ENCODE peak calls at places on chromosomes 6 and 20, in six cellular contexts. Y is BJ, I is WTC11, J is progenitor cell of endocrine pancreas, P is neural crest cell, L is transverse colon. K is an unnamed sample.

GRCh38 chr6:100346828-100347227 is 117.9 kb downstream of the SIM1 start:
- DNase-seq in Y (peak; percentile 67), I (no peak), J (no peak), P (no peak), L (no peak), K (no peak)

GRCh38 chr6:20202699-20203302 is 9.5 kb downstream of the MBOAT1 start:
- DNase-seq in Y (no peak), I (no peak), J (no peak), P (no peak), L (no peak), K (no peak)

GRCh38 chr6:125392682-125393081 is 90.9 kb upstream of the HDDC2 start:
- DNase-seq in Y (no peak), I (no peak), J (no peak), P (no peak), L (no peak), K (no peak)

GRCh38 chr6:79949235-79949634 is 1.9 kb upstream of the ELOVL4 start:
- DNase-seq in Y (no peak), I (peak; percentile 72), J (peak; percentile 20), P (peak; percentile 46), L (peak; percentile 64), K (no peak)

GRCh38 chr6:75098709-75099108 is 107.1 kb downstream of the COL12A1 start:
- DNase-seq in Y (peak; percentile 86), I (no peak), J (no peak), P (no peak), L (peak; percentile 47), K (peak; percentile 90)

GRCh38 chr6:79040083-79040482 is 38.0 kb downstream of the PHIP start:
- DNase-seq in Y (no peak), I (no peak), J (no peak), P (no peak), L (no peak), K (no peak)

GRCh38 chr6:166775180-166775922 is 148.3 kb upstream of the RPS6KA2 start:
- DNase-seq in Y (no peak), I (peak; percentile 54), J (peak; percentile 39), P (peak; percentile 50), L (peak; percentile 49), K (peak; percentile 30)

GRCh38 chr6:73180718-73181619 is 44.3 kb downstream of the KHDC1L start:
- DNase-seq in Y (peak; percentile 28), I (no peak), J (no peak), P (no peak), L (no peak), K (peak; percentile 66)

GRCh38 chr6:101386982-101387381 is 6.5 kb upstream of the GRIK2 start:
- DNase-seq in Y (no peak), I (no peak), J (no peak), P (no peak), L (no peak), K (no peak)

GRCh38 chr6:42702200-42702599 is 20.2 kb downstream of the PRPH2 start:
- DNase-seq in Y (peak; percentile 37), I (no peak), J (no peak), P (no peak), L (no peak), K (peak; percentile 38)

GRCh38 chr6:11296449-11297375 is 64.2 kb upstream of the NEDD9 start:
- DNase-seq in Y (no peak), I (no peak), J (no peak), P (no peak), L (peak; percentile 54), K (no peak)

GRCh38 chr6:90184334-90185298 is 112.0 kb downstream of the BACH2 start:
- DNase-seq in Y (no peak), I (no peak), J (no peak), P (no peak), L (no peak), K (no peak)
- TF ChIP-seq CTCF in Y (no peak), I (no peak), J (no peak), P (no peak), L (no peak), K (no peak)

GRCh38 chr6:29942275-29943052 is at the start of gene HLA-A:
- DNase-seq in Y (peak; percentile 81), I (peak; percentile 89), J (peak; percentile 77), P (peak; percentile 72), L (peak; percentile 96), K (peak; percentile 80)
- TF ChIP-seq CTCF in Y (no peak), I (no peak), J (no peak), P (no peak), L (no peak), K (no peak)

DNA sequence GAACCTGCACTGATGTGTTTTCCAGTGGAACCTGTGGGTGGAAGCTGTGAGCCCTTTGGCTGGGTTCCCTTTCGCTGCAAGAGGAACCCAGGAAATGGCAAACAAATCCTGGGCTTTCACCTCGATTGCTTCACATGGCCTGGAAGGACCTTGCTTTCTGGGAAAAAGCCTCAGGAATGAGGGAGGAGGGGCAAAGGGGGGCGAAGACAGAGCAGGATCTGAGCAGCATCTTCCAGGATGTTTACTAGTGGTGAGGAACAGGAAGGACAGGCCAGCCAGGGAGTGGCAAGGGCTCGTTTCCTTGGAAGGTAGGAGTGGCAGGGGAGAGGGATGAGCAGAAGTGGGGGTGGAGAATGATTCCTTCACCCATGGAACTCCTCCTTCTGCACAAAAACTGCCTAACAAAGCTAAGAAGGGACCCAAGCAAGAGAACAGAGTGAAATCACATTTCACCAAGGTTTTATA is 5.9 kb downstream of the SLC2A10 start:
- DNase-seq in Y (peak; percentile 66), I (peak; percentile 56), J (no peak), P (no peak), L (peak; percentile 49), K (peak; percentile 40)
- TF ChIP-seq CTCF in Y (peak; percentile 52), I (no peak), J (no peak), P (peak; percentile 21), L (peak; percentile 63), K (no peak)

DNA sequence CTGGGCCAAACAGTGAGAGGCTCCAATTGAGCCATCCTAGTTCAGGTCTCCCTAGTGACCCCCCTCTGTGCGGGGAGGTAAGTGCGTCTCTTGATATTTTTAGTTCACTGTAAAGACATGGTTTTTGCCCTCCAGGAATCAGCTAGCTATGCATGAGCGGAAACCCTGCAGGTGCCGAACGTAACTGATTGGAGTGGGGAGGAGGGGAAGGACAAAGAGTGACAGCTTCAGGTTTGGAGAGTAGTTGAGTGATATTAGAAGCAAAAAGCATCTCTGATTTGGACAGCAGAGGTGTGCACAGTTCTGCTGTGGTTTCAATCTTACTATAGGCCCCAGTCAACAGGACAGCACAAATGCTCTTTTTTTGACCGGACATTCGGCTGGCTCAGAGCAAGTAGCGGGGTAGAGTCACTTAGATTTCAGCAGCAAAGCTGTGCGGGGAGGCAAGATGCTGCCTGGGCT is 31.8 kb downstream of the TBC1D7 start:
- DNase-seq in Y (no peak), I (no peak), J (no peak), P (no peak), L (no peak), K (no peak)
- TF ChIP-seq CTCF in Y (no peak), I (no peak), J (no peak), P (no peak), L (no peak), K (no peak)

DNA sequence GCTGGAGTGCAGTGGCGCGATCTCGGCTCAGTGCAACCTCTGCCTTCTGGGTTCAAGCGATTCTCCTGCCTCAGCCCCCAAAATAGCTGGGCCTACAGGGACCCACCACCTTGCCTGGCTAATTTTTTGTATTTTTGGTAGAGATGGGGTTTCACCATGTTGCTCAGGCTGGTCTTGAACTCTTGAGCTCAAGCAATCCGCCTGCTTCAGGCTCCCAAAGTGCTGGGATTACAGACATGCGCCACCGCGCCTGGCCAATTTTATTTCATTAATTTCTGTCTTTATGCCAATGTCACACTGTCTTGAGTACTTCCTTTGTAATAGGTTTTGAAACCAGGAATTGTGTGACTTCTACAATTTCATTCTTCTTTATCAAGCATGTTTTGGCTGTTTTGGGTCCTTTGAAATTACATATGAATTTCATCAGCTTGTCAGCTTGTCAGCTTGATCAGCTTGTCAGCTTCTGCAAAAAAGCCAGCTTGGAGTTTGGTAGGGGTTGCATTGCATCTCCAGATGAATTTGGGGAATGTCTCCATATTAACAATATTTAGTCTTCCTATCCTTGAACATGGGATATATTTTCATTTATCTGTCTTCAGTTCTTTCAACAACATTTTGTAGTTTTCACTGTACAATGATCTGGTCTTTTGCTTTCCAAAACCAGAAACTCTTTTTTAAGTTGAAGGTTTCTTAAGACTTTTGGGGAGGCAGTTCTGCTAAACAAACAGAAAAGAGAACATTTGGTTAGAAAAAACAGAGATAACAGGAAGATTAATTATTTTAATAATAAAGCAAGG is 20.8 kb downstream of the ZFAND3 start:
- DNase-seq in Y (no peak), I (no peak), J (no peak), P (no peak), L (no peak), K (no peak)
- TF ChIP-seq CTCF in Y (no peak), I (no peak), J (no peak), P (no peak), L (no peak), K (no peak)

DNA sequence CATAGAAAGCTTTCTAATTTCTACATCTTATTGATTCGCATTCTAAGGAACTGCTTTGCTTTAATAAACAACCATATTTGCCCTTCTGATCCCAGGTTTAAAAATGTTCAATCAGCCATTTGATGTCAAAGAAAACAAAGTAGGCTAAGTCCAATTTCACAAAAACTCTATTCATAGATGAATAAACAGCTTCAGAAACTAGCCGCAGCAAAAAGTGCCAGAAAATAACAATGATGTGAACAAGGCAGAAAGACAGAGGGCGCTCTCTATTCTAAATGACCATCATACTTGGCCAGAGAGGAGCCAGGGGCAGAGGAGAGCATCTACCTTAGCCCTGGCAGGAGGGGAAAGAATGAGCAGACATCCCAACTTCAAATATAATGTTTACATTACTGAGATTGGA is 9.7 kb downstream of the CNKSR3 start:
- DNase-seq in Y (no peak), I (no peak), J (no peak), P (no peak), L (no peak), K (no peak)
- TF ChIP-seq CTCF in Y (peak; percentile 23), I (peak; percentile 40), J (peak; percentile 44), P (peak; percentile 48), L (peak; percentile 39), K (peak; percentile 44)

GRCh38 chr20:44716309-44717106 is 1.3 kb downstream of the CCN5 start:
- DNase-seq in Y (no peak), I (no peak), J (no peak), P (no peak), L (no peak), K (no peak)
- TF ChIP-seq CTCF in Y (no peak), I (no peak), J (no peak), P (no peak), L (no peak), K (no peak)